ENCODE peak calls at places on chromosomes 12 and 14, in four cellular contexts. U is activated T-cell treated with anti-CD3 and anti-CD28 coated beads for 24 hours, J is H4, D is uterus. X is an unnamed sample.

GRCh38 chr12:46402451-46402850 is 29.9 kb upstream of the SLC38A2 start:
- DNase-seq in U (no peak), J (peak), D (peak), X (no peak)

GRCh38 chr12:126726481-126727217 is 1540.3 kb upstream of the TMEM132C start:
- DNase-seq in U (no peak), J (no peak), D (no peak), X (no peak)

GRCh38 chr14:102008891-102009290 is 44.5 kb downstream of the DYNC1H1 start:
- DNase-seq in U (no peak), J (no peak), D (no peak), X (no peak)

GRCh38 chr12:8018666-8019581 is 13.6 kb upstream of the FOXJ2 start:
- DNase-seq in U (no peak), J (no peak), D (no peak), X (no peak)

GRCh38 chr12:6237830-6238229 is 37.6 kb downstream of the CD9 start:
- DNase-seq in U (no peak), J (no peak), D (no peak), X (no peak)

GRCh38 chr12:62716037-62716436 is 218.9 kb downstream of the PPM1H start:
- DNase-seq in U (no peak), J (no peak), D (no peak), X (no peak)

GRCh38 chr14:34933301-34933700 is 49.5 kb upstream of the SRP54 start:
- DNase-seq in U (no peak), J (no peak), D (no peak), X (no peak)

GRCh38 chr14:71418591-71419245 is 511.5 kb downstream of the PCNX1 start:
- DNase-seq in U (no peak), J (no peak), D (no peak), X (no peak)

GRCh38 chr14:21723431-21724045 is 49.9 kb upstream of the OR4E1 start:
- DNase-seq in U (no peak), J (peak), D (no peak), X (no peak)

X was measured in lung.